ENCODE peak calls at places on chromosomes 4 and X, in four cellular contexts. G, U, A and L are unnamed samples.

GRCh38 chr4:12716896-12717295 is 767.2 kb downstream of the RAB28 start:
- DNase-seq in G (no peak), U (no peak), A (no peak), L (no peak)

GRCh38 chrX:41236629-41237028 is 97.3 kb upstream of the DDX3X start:
- DNase-seq in G (no peak), U (no peak), A (no peak), L (no peak)

GRCh38 chrX:8067754-8068469 is 103.2 kb downstream of the VCX2 start:
- DNase-seq in G (no peak), U (no peak), A (peak; percentile 4), L (no peak)

GRCh38 chr4:1177274-1178141 is 5.1 kb upstream of the SPON2 start:
- DNase-seq in G (no peak), U (peak; percentile 67), A (no peak), L (peak; percentile 69)

GRCh38 chr4:186770446-186771175 is 47.0 kb upstream of the FAT1 start:
- DNase-seq in G (no peak), U (no peak), A (no peak), L (no peak)

GRCh38 chr4:38696697-38697096 is 32.7 kb downstream of the KLF3 start:
- DNase-seq in G (no peak), U (no peak), A (no peak), L (no peak)

GRCh38 chrX:84932814-84933213 is 70.9 kb upstream of the APOOL start:
- DNase-seq in G (no peak), U (no peak), A (no peak), L (no peak)

GRCh38 chr4:66300336-66300934 is 630.1 kb upstream of the EPHA5 start:
- DNase-seq in G (no peak), U (no peak), A (no peak), L (no peak)

GRCh38 chr4:128831526-128832252 is 22.2 kb downstream of the JADE1 start:
- DNase-seq in G (no peak), U (no peak), A (peak; percentile 41), L (no peak)

GRCh38 chrX:135931644-135932487 is 38.4 kb downstream of the SAGE1 start:
- DNase-seq in G (no peak), U (peak; percentile 56), A (peak; percentile 42), L (peak; percentile 13)

GRCh38 chr4:53121304-53121865 is 244.5 kb downstream of the SCFD2 start:
- DNase-seq in G (no peak), U (no peak), A (no peak), L (no peak)

GRCh38 chr4:85496933-85497332 is 22.0 kb downstream of the ARHGAP24 start:
- DNase-seq in G (no peak), U (no peak), A (peak; percentile 54), L (no peak)

GRCh38 chrX:288561-288991 is 7.4 kb downstream of the PLCXD1 start:
- DNase-seq in G (peak; percentile 72), U (no peak), A (no peak), L (peak; percentile 2)

GRCh38 chrX:155086202-155086840 is 15.0 kb downstream of the BRCC3 start:
- DNase-seq in G (no peak), U (peak; percentile 30), A (peak; percentile 65), L (no peak)

GRCh38 chr4:99021386-99021785 is 25.9 kb downstream of the METAP1 start:
- DNase-seq in G (no peak), U (no peak), A (no peak), L (no peak)

GRCh38 chr4:99025506-99025905 is 30.0 kb downstream of the METAP1 start:
- DNase-seq in G (no peak), U (no peak), A (no peak), L (no peak)

GRCh38 chr4:99022566-99022965 is 27.0 kb downstream of the METAP1 start:
- DNase-seq in G (no peak), U (no peak), A (no peak), L (no peak)

GRCh38 chr4:99027304-99027703 is 31.8 kb downstream of the METAP1 start:
- DNase-seq in G (no peak), U (no peak), A (no peak), L (no peak)

DNA sequence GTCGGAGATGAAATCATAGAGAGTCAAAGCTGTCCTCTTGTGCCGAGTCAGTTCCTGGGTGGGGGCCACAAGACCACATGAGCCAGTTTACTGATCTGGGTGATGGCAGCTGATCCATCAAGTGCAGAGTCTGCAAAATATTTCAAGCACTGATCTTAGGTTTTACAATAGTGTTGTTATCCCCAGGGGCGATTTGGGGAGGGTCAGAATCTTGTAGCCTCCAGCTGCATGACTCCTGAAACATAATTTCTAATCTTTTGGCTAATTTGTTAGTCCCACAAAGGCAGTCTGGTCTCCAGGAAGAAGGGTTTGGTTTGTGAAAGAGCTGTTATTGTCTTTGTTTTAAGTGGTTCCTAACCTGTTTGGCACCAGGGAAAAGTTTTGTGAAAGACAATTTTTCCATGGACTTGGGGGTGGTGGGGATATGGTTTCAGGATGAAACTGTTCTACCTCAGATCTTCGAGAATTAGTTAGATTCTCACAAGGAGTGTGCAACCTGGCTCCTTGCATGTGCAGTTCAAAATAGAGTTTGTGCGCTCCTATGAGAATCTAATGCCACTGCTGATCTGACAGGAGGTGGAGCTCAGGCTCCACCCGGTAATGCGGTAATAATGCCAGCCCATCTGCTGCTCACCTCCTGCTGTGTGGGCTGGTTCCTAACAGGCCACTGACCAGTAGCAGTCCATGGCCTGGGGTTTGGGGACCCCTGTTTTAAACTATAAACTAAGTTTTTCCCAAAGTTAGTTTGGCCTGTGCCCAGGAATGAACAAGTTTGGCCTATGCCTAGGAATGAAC is 29.2 kb downstream of the METAP1 start:
- DNase-seq in G (no peak), U (peak; percentile 48), A (peak; percentile 11), L (peak; percentile 46)
- H3K4me1 ChIP-seq in G (peaks cover 24% of the 10 kb centered on the region), U (peaks cover 37% of the 10 kb centered on the region), A (peaks cover 58% of the 10 kb centered on the region), L (no peaks in the 10 kb centered on the region)

DNA sequence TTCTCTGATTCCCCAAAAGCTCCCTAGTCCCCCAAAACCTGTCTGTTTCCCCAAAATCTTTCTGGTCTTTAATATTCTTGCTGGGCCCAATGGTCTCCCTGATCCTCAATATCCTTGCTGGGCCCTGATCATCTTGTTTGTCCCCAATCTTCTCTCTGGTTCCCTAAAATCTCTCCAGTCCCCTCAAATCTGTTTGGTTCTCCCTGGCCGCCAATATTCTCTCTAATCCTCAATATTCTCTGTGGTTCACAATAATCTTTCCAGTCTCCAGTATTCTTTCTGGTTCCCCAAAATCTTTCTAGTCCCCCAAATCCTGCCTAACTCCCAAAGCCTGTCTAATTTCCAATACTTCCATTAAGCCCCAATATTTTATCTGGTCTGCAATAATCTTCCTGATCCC is 18.5 kb downstream of the P2RY8 start:
- DNase-seq in G (no peak), U (no peak), A (no peak), L (no peak)
- H3K27ac ChIP-seq in G (no peak overlapping the region), U (no peak overlapping the region), A (no peak overlapping the region), L (no peak overlapping the region)

GRCh38 chr4:6749340-6750171 is 33.0 kb upstream of the KIAA0232 start:
- DNase-seq in G (peak; percentile 89), U (peak; percentile 91), A (peak; percentile 82), L (peak; percentile 84)
- TF ChIP-seq POLR2A in G (no peak), U (peak; percentile 89), A (peak; percentile 14), L (no peak)

GRCh38 chr4:8557151-8558076 is 22.8 kb upstream of the GPR78 start:
- DNase-seq in G (no peak), U (no peak), A (no peak), L (peak; percentile 13)

GRCh38 chr4:8558080-8558960 is 21.9 kb upstream of the GPR78 start:
- DNase-seq in G (no peak), U (no peak), A (no peak), L (no peak)

GRCh38 chr4:8555716-8556115 is 24.5 kb upstream of the GPR78 start:
- DNase-seq in G (no peak), U (no peak), A (no peak), L (no peak)

GRCh38 chr4:8554555-8555100 is 25.6 kb upstream of the GPR78 start:
- DNase-seq in G (no peak), U (no peak), A (no peak), L (no peak)

DNA sequence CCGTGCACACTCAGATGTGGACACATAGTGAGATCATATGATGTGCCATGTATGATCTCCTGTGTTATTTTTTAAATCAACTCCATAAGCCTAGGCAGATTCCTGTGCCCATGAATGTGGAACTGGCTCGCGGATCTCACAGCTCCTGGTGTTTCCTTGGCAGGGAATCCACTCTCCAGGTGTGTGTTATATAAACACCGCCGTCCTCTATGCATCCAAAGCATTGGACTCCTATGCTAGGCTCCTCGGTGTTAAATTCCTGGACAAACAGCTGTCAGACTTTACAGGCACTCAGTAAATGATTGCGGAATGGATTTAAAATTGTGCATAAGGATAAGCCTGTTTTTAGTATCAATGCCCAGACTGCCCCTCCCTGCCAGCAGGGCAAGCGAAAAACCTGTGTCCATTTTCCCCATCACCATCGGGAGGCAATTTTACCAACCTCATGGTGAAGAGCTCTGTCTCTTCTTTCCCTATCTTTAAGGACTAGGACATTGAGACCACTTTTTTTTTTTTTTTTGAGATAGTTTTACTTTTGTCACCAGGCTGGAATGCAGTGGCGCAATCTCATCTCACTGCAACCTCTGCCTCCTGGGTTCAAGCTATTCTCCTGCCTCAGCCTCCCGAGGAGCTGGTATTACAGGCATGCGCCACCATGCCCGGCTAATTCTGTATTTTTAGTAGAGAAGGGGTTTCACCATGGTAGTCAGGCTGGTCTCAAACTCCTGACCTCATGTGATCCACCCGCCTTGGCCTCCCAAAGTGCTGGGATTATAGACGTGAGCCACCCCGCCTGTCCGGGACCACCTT is 23.6 kb upstream of the GPR78 start:
- DNase-seq in G (no peak), U (no peak), A (no peak), L (peak; percentile 13)
- H3K4me1 ChIP-seq in G (no peaks in the 10 kb centered on the region), U (no peaks in the 10 kb centered on the region), A (peaks cover 26% of the 10 kb centered on the region), L (no peaks in the 10 kb centered on the region)

GRCh38 chrX:44913656-44914531 is 40.9 kb downstream of the KDM6A start:
- DNase-seq in G (no peak), U (no peak), A (no peak), L (no peak)
- H3K27ac ChIP-seq in G (no peak overlapping the region), U (no peak overlapping the region), A (peak overlapping the region; percentile 73), L (no peak overlapping the region)

GRCh38 chrX:1481636-1482529 is 29.2 kb upstream of the ASMTL start:
- DNase-seq in G (peak; percentile 81), U (peak; percentile 72), A (peak; percentile 87), L (peak; percentile 65)
- TF ChIP-seq POLR2A in G (no peak), U (peak; percentile 47), A (no peak), L (no peak)